ENCODE peak calls at places on chromosomes 6 and 20, in four cellular contexts. G is fibroblast of mammary gland, E is GM13976, A is mesothelial cell of epicardium. I is an unnamed sample.

GRCh38 chr20:42923348-42923918 is 266.3 kb downstream of the PTPRT start:
- DNase-seq in G (no peak), A (no peak), E (no peak), I (no peak)

GRCh38 chr20:23245553-23246128 is 105.0 kb upstream of the NXT1 start:
- DNase-seq in A (no peak), E (peak), G (peak), I (peak)

GRCh38 chr20:43681468-43681942 is 14.6 kb downstream of the MYBL2 start:
- DNase-seq in A (no peak), G (no peak), E (peak), I (no peak)

GRCh38 chr20:4720121-4720976 is 1.4 kb upstream of the PRND start:
- DNase-seq in G (peak), A (peak), E (peak), I (peak)

GRCh38 chr6:168526841-168527281 is 85.9 kb downstream of the SMOC2 start:
- DNase-seq in A (no peak), E (no peak), G (peak), I (no peak)

GRCh38 chr6:158211273-158212055 is 43.3 kb downstream of the GTF2H5 start:
- DNase-seq in E (no peak), A (no peak), G (peak), I (no peak)

GRCh38 chr6:108660251-108660650 is 99.5 kb downstream of the FOXO3 start:
- DNase-seq in E (peak), A (no peak), G (peak), I (no peak)

GRCh38 chr6:78947962-78948361 is 80.6 kb downstream of the IRAK1BP1 start:
- DNase-seq in E (no peak), G (peak), A (no peak), I (no peak)

GRCh38 chr20:56566621-56567020 is 33.6 kb downstream of the FAM209B start:
- DNase-seq in E (no peak), A (no peak), G (no peak), I (no peak)

GRCh38 chr6:149429427-149430360 is 29.6 kb downstream of the SUMO4 start:
- DNase-seq in A (no peak), G (no peak), E (no peak), I (no peak)

GRCh38 chr6:804771-805170 is 111.8 kb upstream of the EXOC2 start:
- DNase-seq in G (no peak), A (no peak), E (no peak), I (no peak)

GRCh38 chr6:139433647-139434419 is 59.4 kb upstream of the CITED2 start:
- DNase-seq in G (peak), A (no peak), E (no peak), I (no peak)

GRCh38 chr6:114007451-114007953 is 36.6 kb upstream of the HDAC2 start:
- DNase-seq in A (no peak), E (no peak), G (no peak), I (no peak)

GRCh38 chr6:26436018-26436417 is 4.3 kb upstream of the BTN3A3 start:
- DNase-seq in G (no peak), A (no peak), E (no peak), I (no peak)

GRCh38 chr20:62197321-62197720 is 14.5 kb downstream of the MTG2 start:
- DNase-seq in G (no peak), E (no peak), A (no peak), I (no peak)

GRCh38 chr6:28895131-28895812 is 28.5 kb downstream of the TRIM27 start:
- DNase-seq in G (peak), E (peak), A (peak), I (peak)

GRCh38 chr20:47351643-47352331 is 4.7 kb downstream of the ZMYND8 start:
- DNase-seq in G (no peak), A (no peak), E (no peak), I (no peak)

GRCh38 chr6:49713346-49713745 is at the start of gene CRISP2:
- DNase-seq in A (no peak), G (no peak), E (no peak), I (no peak)

GRCh38 chr6:151523034-151523433 is 29.2 kb downstream of the CCDC170 start:
- DNase-seq in G (no peak), A (no peak), E (no peak), I (no peak)

GRCh38 chr20:38217791-38218565 is 42.6 kb downstream of the KIAA1755 start:
- DNase-seq in A (no peak), G (peak), E (peak), I (no peak)

GRCh38 chr6:44289726-44290125 is 19.5 kb downstream of the TMEM151B start:
- DNase-seq in G (no peak), E (no peak), A (no peak), I (no peak)

GRCh38 chr20:55790178-55790577 is 215.1 kb downstream of the CBLN4 start:
- DNase-seq in A (no peak), G (no peak), E (no peak), I (no peak)

GRCh38 chr20:40695214-40695613 is 6.2 kb upstream of the MAFB start:
- DNase-seq in A (no peak), E (no peak), G (no peak), I (no peak)

GRCh38 chr6:2526766-2527165 is 224.0 kb downstream of the MYLK4 start:
- DNase-seq in G (no peak), E (no peak), A (no peak), I (no peak)

GRCh38 chr20:59178983-59179595 is 15.5 kb downstream of the ZNF831 start:
- DNase-seq in G (no peak), E (no peak), A (no peak), I (no peak)

GRCh38 chr20:50675671-50676376 is 15.5 kb downstream of the RIPOR3 start:
- DNase-seq in G (no peak), E (no peak), A (no peak), I (no peak)

GRCh38 chr20:51531141-51531710 is 11.3 kb downstream of the NFATC2 start:
- DNase-seq in G (no peak), A (no peak), E (peak), I (no peak)

GRCh38 chr6:114053791-114054190 is 82.8 kb upstream of the HDAC2 start:
- DNase-seq in E (no peak), G (no peak), A (no peak), I (no peak)

GRCh38 chr20:40286991-40287531 is 402.0 kb downstream of the MAFB start:
- DNase-seq in G (no peak), E (no peak), A (peak), I (no peak)

GRCh38 chr6:40358473-40359460 is 228.4 kb downstream of the LRFN2 start:
- DNase-seq in E (no peak), G (no peak), A (no peak), I (no peak)

GRCh38 chr6:38495922-38496635 is 143.7 kb downstream of the BTBD9 start:
- DNase-seq in G (no peak), A (no peak), E (no peak), I (no peak)

GRCh38 chr6:15616266-15616665 is 46.6 kb downstream of the DTNBP1 start:
- DNase-seq in G (no peak), A (no peak), E (no peak), I (no peak)

GRCh38 chr6:45494734-45495133 is 117.0 kb upstream of the SUPT3H start:
- DNase-seq in E (no peak), G (no peak), A (no peak), I (no peak)

GRCh38 chr6:30319146-30319835 is 7.4 kb upstream of the TRIM39 start:
- DNase-seq in A (no peak), G (peak), E (no peak), I (no peak)

GRCh38 chr6:136989591-136990578 is 54.9 kb downstream of the IL20RA start:
- DNase-seq in G (no peak), E (peak), A (no peak), I (no peak)

GRCh38 chr6:119830494-119831295 is 481.1 kb upstream of the MAN1A1 start:
- DNase-seq in A (no peak), E (no peak), G (peak), I (no peak)
- TF ChIP-seq CTCF in A (no peak), E (no peak), G (no peak), I (no peak)

GRCh38 chr6:107655245-107655644 is 165.3 kb downstream of the SOBP start:
- DNase-seq in G (no peak), E (no peak), A (no peak), I (no peak)
- TF ChIP-seq CTCF in G (peak), E (peak), A (no peak), I (peak)

GRCh38 chr20:2386516-2387179 is 5.9 kb downstream of the TGM6 start:
- DNase-seq in A (no peak), G (peak), E (no peak), I (no peak)

GRCh38 chr20:2385026-2385425 is 4.3 kb downstream of the TGM6 start:
- DNase-seq in A (no peak), G (no peak), E (no peak), I (no peak)

GRCh38 chr20:2387180-2387577 is 6.5 kb downstream of the TGM6 start:
- DNase-seq in A (no peak), E (peak), G (peak), I (peak)

GRCh38 chr20:2385496-2385895 is 4.8 kb downstream of the TGM6 start:
- DNase-seq in E (no peak), A (no peak), G (no peak), I (no peak)

DNA sequence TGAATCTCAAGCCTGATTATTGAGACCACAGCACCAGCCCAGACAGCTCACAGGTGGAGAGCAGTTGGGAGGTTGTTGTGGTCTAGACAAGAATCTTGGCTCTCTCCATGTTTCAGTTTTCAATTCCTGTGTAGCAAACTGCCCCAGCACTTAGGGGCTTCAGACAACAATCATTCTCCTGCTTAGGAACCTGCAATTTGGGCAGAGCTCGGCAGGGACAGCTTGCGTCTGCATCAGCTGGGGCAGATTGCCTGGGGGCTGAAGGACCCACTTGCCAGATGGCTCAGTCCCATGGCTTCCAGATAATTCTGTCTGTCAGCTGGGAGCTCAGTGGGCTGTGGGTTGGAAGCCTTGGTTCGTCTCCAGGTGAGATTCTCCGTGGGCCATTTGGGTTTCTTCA is 6.9 kb downstream of the TGM6 start:
- DNase-seq in A (no peak), G (no peak), E (no peak), I (no peak)
- TF ChIP-seq CTCF in A (no peak), G (no peak), E (no peak), I (no peak)

GRCh38 chr20:12358006-12358654 is 440.4 kb downstream of the BTBD3 start:
- DNase-seq in A (no peak), E (no peak), G (peak), I (no peak)
- TF ChIP-seq CTCF in A (no peak), E (no peak), G (peak), I (peak)